ENCODE peak calls at places on chromosomes 4 and X, in four cellular contexts. T is stomach, Y is WTC11, L is foreskin fibroblast. P is an unnamed sample.

GRCh38 chrX:155612312-155613224 is at the start of gene TMLHE:
- DNase-seq in L (peak; percentile 38), T (peak; percentile 67), Y (peak; percentile 45), P (peak; percentile 33)

GRCh38 chrX:13923845-13924244 is 105.8 kb downstream of the GEMIN8 start:
- DNase-seq in T (no peak), Y (no peak), L (no peak), P (no peak)

GRCh38 chrX:131778269-131779218 is 234.7 kb downstream of the OR13H1 start:
- DNase-seq in L (no peak), T (peak; percentile 77), Y (no peak), P (no peak)

GRCh38 chrX:151977009-151977408 is 2.5 kb upstream of the GABRE start:
- DNase-seq in T (no peak), Y (no peak), L (no peak), P (no peak)

GRCh38 chr4:54695359-54696149 is 37.8 kb downstream of the KIT start:
- DNase-seq in T (no peak), Y (no peak), L (no peak), P (no peak)

GRCh38 chr4:78370625-78371372 is 180.8 kb upstream of the ANXA3 start:
- DNase-seq in T (no peak), L (no peak), Y (no peak), P (no peak)

GRCh38 chrX:77003956-77004355 is 443.2 kb upstream of the FGF16 start:
- DNase-seq in T (no peak), L (no peak), Y (no peak), P (no peak)

GRCh38 chr4:124803641-124804040 is 91.1 kb upstream of the ANKRD50 start:
- DNase-seq in L (peak; percentile 43), T (no peak), Y (no peak), P (no peak)

GRCh38 chr4:25370242-25370641 is 6.8 kb upstream of the ANAPC4 start:
- DNase-seq in Y (no peak), T (no peak), L (no peak), P (no peak)

GRCh38 chr4:168514249-168514852 is 17.5 kb downstream of the PALLD start:
- DNase-seq in T (no peak), Y (no peak), L (no peak), P (no peak)

GRCh38 chrX:125378205-125378604 is 58.5 kb downstream of the TEX13C start:
- DNase-seq in L (no peak), T (no peak), Y (no peak), P (no peak)

GRCh38 chrX:133668225-133668931 is 253.1 kb upstream of the GPC4 start:
- DNase-seq in L (no peak), Y (no peak), T (no peak), P (no peak)

GRCh38 chr4:108036252-108036651 is 46.6 kb downstream of the HADH start:
- DNase-seq in Y (no peak), T (no peak), L (no peak), P (no peak)

GRCh38 chrX:10104958-10105658 is 51.7 kb upstream of the CLCN4 start:
- DNase-seq in L (no peak), T (no peak), Y (no peak), P (no peak)

GRCh38 chrX:48487362-48487785 is 11.4 kb downstream of the FTSJ1 start:
- DNase-seq in T (peak; percentile 57), Y (no peak), L (peak; percentile 77), P (no peak)

GRCh38 chrX:18617351-18617750 is 54.6 kb downstream of the RS1 start:
- DNase-seq in T (no peak), L (peak; percentile 42), Y (no peak), P (no peak)

GRCh38 chr4:66577922-66578321 is 907.6 kb upstream of the EPHA5 start:
- DNase-seq in Y (no peak), T (no peak), L (no peak), P (no peak)

GRCh38 chr4:95728145-95728544 is 111.7 kb upstream of the PDHA2 start:
- DNase-seq in T (no peak), Y (no peak), L (no peak), P (no peak)

GRCh38 chr4:80462537-80463207 is 127.1 kb downstream of the CFAP299 start:
- DNase-seq in L (no peak), Y (no peak), T (no peak), P (no peak)

DNA sequence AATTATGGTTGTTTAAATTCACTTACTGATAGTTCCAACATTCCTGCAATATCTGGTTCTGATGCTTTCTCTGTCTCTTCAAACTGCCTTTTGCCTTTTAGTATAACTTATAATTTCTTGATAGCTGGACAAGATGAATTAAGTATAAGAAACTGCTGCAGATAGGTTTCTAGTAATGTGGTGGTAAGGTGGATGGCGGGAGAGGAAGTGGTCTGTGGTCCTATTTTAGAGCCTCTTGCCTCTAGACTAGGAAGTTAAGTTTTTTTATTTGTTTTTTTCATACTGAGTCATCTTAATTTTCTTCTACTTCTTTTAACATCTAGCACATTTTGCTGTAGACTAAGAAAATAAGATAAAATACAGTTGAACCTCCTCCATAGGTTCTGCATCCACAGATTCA is 310.0 kb downstream of the SLITRK2 start:
- DNase-seq in L (no peak), Y (no peak), T (no peak), P (no peak)
- TF ChIP-seq CTCF in L (no peak), Y (no peak), T (no peak), P (no peak)

DNA sequence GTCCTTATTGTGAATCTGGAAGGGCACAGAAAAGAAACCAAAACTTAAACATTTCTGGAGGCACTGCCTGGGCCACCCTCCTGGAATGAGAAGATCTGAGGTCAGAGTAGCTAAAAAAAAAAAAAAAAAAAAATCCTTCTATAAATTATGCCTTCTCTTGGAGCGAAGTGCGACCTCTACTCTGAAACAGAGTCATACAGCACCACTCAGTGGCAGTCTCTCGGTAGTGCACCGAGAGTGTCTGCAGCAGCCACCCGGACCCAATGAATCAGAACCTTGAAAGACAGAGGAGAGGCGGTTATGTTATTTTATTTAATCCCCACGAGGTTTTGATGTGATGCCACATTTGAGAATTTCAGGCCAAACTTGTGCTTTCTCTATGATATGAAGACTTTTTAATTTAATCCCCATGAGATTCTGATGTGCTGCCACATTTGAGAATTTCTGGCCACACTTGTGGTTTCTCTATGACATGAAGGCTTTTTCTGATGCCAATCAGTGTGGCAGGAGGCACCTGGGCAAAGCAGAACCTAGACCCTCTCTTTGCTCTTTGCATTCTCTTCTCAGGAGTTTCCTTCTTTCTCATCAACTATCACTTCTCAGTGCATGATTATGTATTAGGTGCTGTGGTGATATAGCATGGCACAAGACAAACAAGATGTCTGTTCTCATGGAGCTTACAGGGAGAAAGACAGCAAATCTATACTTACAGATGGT is 5.6 kb upstream of the CT47C1 start:
- DNase-seq in T (peak; percentile 57), Y (peak; percentile 50), L (peak; percentile 41), P (peak; percentile 50)
- TF ChIP-seq CTCF in T (peak; percentile 58), Y (peak; percentile 18), L (peak; percentile 63), P (no peak)

GRCh38 chr4:7296661-7297335 is 104.5 kb downstream of the SORCS2 start:
- DNase-seq in T (no peak), L (no peak), Y (no peak), P (no peak)

GRCh38 chr4:7297881-7298280 is 105.5 kb downstream of the SORCS2 start:
- DNase-seq in T (no peak), L (no peak), Y (no peak), P (no peak)

GRCh38 chr4:7295201-7295916 is 103.0 kb downstream of the SORCS2 start:
- DNase-seq in L (no peak), Y (no peak), T (no peak), P (no peak)

GRCh38 chr4:7297374-7297773 is 105.0 kb downstream of the SORCS2 start:
- DNase-seq in T (no peak), Y (no peak), L (no peak), P (no peak)

GRCh38 chr4:7295917-7296660 is 103.8 kb downstream of the SORCS2 start:
- DNase-seq in T (no peak), Y (peak; percentile 54), L (peak; percentile 5), P (peak; percentile 40)
- TF ChIP-seq CTCF in T (peak; percentile 32), Y (no peak), L (peak; percentile 62), P (peak; percentile 49)

GRCh38 chr4:6471303-6472007 is 959 bp downstream of the PPP2R2C start:
- DNase-seq in T (no peak), Y (no peak), L (no peak), P (no peak)

GRCh38 chr4:6472008-6472386 is 417 bp downstream of the PPP2R2C start:
- DNase-seq in T (no peak), Y (no peak), L (no peak), P (no peak)

GRCh38 chr4:6474053-6474568 is 1.7 kb upstream of the PPP2R2C start:
- DNase-seq in T (no peak), L (no peak), Y (peak; percentile 54), P (peak; percentile 45)

GRCh38 chr4:6473264-6474052 is 1.0 kb upstream of the PPP2R2C start:
- DNase-seq in T (no peak), L (no peak), Y (no peak), P (no peak)

DNA sequence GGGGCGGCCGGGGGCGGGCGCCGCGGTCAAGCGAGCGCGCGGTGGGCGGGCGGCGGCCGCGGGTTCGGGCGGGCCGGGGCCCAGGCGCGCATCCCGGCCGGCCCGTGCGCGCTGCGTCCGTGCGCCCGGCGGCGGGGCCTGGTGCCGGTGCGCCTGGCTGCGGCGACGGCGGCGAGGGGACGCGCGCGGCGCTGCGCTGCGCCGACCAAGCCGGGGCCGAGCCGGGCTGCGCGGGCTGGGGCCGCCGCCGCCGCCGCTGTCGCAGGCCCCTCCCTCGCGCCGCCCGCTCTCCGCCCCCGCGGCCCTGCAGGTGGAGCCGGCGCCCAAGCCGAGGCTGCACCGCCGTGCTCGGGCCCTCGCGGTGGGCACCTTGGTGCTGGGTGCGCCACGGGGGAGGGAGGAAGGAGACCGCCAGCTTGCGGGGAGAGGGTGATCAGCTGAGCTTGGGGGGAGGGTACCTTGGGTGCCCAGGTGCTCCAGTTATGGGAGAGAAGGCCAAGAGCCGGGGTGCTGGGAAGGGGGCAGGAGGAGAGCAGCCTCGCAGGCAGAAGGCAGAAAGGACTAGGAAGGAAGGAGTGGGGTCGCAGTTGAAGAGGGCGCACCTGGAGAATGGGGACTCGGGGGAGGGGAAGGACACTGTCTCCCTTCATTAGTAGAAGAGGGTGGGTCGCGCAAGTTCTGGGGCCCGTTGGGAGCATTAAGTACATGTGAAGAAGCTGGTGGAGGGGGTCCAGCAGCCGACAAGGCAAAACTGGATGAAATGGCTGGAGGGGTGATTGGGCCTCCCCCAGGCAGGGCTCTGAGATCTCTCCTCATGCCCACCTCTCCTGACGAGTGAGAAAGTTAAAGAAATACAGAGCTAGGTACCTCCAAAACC is at the start of gene PPP2R2C:
- DNase-seq in L (no peak), T (no peak), Y (peak; percentile 33), P (no peak)
- TF ChIP-seq CTCF in L (no peak), T (no peak), Y (no peak), P (no peak)

GRCh38 chr4:48102303-48102702 is 31.7 kb downstream of the TXK start:
- DNase-seq in T (no peak), Y (no peak), L (no peak), P (no peak)
- TF ChIP-seq CTCF in T (no peak), Y (no peak), L (no peak), P (peak; percentile 61)

GRCh38 chr4:28464823-28465222 is 1604.2 kb downstream of the STIM2 start:
- DNase-seq in L (no peak), Y (no peak), T (no peak), P (no peak)

GRCh38 chr4:28463184-28463690 is 1602.6 kb downstream of the STIM2 start:
- DNase-seq in Y (no peak), T (no peak), L (no peak), P (no peak)

DNA sequence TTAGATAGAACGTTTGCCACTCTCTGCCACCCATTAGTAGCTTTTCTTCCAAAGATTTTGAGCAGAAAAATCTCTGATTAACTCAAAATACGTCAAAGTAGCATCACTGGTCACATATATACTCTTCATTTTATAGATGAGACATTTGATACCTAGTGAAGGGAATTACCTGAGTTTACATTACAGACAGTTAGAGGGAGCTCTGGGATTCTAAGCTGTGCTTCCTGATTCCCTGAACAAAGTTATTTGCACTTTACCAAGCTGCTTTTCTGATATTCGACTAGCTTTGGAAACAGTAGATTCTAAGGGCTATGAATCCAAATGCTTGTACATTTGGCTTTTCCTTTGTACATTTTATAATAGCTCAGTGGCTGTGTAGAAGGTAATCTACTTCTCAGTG is 1602.1 kb downstream of the STIM2 start:
- DNase-seq in T (no peak), L (no peak), Y (no peak), P (no peak)
- TF ChIP-seq CTCF in T (no peak), L (no peak), Y (no peak), P (no peak)